ENCODE peak calls at places on chromosomes 2 and 18, in five cellular contexts. V, W, E, B and N are unnamed samples.

GRCh38 chr2:39513641-39514094 is 76.6 kb upstream of the MAP4K3 start:
- DNase-seq in V (no peak), W (peak), E (peak), B (peak), N (no peak)

GRCh38 chr2:223856584-223856983 is 19.2 kb upstream of the AP1S3 start:
- DNase-seq in V (no peak), W (no peak), E (no peak), B (no peak), N (no peak)

GRCh38 chr18:7084080-7084765 is 33.4 kb downstream of the LAMA1 start:
- DNase-seq in V (no peak), W (no peak), E (no peak), B (peak), N (no peak)

GRCh38 chr2:163565192-163565591 is 170.6 kb downstream of the FIGN start:
- DNase-seq in V (no peak), W (no peak), E (no peak), B (no peak), N (no peak)

GRCh38 chr18:35478520-35479435 is 19.0 kb downstream of the INO80C start:
- DNase-seq in V (no peak), W (peak), E (no peak), B (peak), N (no peak)

GRCh38 chr2:220446106-220446712 is 818.8 kb downstream of the SLC4A3 start:
- DNase-seq in V (no peak), W (peak), E (no peak), B (no peak), N (no peak)

GRCh38 chr2:20384949-20385348 is 34.3 kb upstream of the PUM2 start:
- DNase-seq in V (no peak), W (no peak), E (no peak), B (no peak), N (no peak)

GRCh38 chr2:3355951-3356569 is 21.6 kb downstream of the EIPR1 start:
- DNase-seq in V (no peak), W (no peak), E (no peak), B (no peak), N (no peak)

GRCh38 chr2:44979581-44979980 is 29.7 kb downstream of the SIX2 start:
- DNase-seq in V (no peak), W (no peak), E (no peak), B (no peak), N (no peak)

GRCh38 chr2:85390941-85391669 is 19.1 kb downstream of the CAPG start:
- DNase-seq in V (peak), W (peak), E (peak), B (peak), N (no peak)

GRCh38 chr2:218813771-218814460 is 17.7 kb downstream of the PRKAG3 start:
- DNase-seq in V (no peak), W (no peak), E (no peak), B (no peak), N (no peak)

GRCh38 chr2:218814540-218815243 is 16.9 kb downstream of the PRKAG3 start:
- DNase-seq in V (no peak), W (no peak), E (no peak), B (no peak), N (no peak)

GRCh38 chr2:218811382-218811781 is 20.2 kb downstream of the PRKAG3 start:
- DNase-seq in V (no peak), W (peak), E (no peak), B (peak), N (no peak)

GRCh38 chr2:218812096-218812815 is 19.3 kb downstream of the PRKAG3 start:
- DNase-seq in V (no peak), W (no peak), E (no peak), B (no peak), N (no peak)

DNA sequence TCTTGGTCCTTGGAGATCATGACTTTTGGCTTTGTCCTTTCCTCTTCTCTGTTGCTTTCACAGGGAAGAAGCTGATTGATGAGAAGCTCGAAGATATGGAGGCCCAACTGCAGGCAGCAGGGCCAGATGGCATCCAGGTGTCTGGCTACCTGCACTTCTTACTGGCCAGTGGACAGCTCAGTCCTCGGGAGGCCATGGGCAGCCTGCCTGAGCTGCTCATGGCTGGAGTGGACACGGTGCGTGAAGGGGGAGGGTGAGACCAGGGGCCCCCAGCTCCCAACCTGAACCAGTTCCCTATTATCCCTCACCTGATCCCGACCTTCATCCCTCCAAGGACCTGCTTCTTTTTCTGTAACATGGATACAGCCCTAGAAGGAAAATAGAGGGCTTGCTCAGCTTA is 18.7 kb downstream of the PRKAG3 start:
- DNase-seq in V (no peak), W (no peak), E (no peak), B (no peak), N (no peak)
- H2BK12ac ChIP-seq in V (no peak), W (no peak), E (no peak), B (no peak), N (no peak)

DNA sequence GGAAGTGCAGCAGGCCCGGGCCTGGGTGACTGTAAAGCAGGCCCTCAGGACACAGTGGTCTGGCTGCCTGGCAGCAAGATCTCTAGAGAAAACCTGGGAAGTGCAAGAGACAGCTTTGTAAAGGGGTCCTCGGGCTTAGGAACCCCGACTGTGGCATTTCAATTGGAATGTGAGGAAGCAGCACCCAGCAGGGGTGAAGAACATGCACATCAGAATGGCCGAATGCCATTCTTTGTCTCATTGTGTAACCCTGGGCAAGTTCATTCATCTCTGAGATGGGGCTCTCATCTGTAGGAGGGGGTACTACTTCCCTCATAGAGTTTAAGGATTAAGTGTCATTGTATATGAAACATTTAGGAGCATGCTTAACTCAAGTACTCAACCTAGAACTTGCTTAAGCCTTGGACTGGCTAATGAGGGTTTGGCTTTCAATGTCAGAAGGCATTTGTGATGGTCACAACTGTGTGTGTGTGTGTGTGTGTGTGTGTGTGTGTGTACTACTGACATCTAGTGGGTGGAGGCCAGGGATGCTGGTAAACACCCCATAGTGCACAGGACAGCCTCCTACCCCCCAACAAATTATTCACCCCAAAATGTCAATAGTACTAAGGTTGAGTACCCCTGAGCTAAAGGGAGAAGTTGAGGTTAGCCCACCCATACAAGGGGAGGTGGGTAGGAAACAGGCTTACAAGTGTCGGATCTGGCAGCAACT is 29.3 kb downstream of the MEX3C start:
- DNase-seq in V (peak), W (no peak), E (peak), B (no peak), N (peak)
- H2BK12ac ChIP-seq in V (peak), W (no peak), E (no peak), B (no peak), N (no peak)

DNA sequence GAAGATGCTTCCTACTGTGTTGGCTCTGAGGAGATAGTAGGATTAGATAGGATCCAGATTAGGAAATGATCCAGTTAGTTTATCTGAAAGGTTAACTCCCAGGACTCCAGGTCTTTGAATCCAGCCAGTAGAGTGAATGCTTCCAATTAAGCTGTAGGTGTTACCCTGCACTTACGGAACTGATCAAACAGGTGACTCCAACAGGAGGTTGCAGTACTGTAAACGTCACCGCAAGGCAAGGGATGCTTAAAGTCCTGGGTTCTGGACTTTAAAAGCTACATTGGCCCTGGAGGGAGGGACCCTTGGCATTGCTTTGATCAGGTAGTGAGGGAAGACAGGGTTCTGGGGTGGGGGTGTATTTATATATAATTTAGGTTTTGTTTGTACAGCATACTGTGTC is 5.6 kb downstream of the LGALSL start:
- DNase-seq in V (no peak), W (no peak), E (no peak), B (no peak), N (no peak)
- H2BK12ac ChIP-seq in V (no peak), W (no peak), E (no peak), B (no peak), N (no peak)

GRCh38 chr18:23228102-23229051 is 93.1 kb downstream of the CABLES1 start:
- DNase-seq in V (no peak), W (no peak), E (no peak), B (peak), N (no peak)
- H2BK12ac ChIP-seq in V (no peak), W (no peak), E (no peak), B (no peak), N (no peak)

GRCh38 chr18:5424903-5425302 is 118.9 kb downstream of the EPB41L3 start:
- DNase-seq in V (no peak), W (peak), E (no peak), B (peak), N (no peak)

GRCh38 chr18:5420909-5421308 is 122.9 kb downstream of the EPB41L3 start:
- DNase-seq in V (no peak), W (no peak), E (no peak), B (no peak), N (no peak)

GRCh38 chr18:5419601-5420000 is 124.1 kb upstream of the ZBTB14 start:
- DNase-seq in V (no peak), W (no peak), E (no peak), B (no peak), N (no peak)

GRCh38 chr18:5422626-5423025 is 121.2 kb downstream of the EPB41L3 start:
- DNase-seq in V (no peak), W (no peak), E (no peak), B (no peak), N (no peak)

DNA sequence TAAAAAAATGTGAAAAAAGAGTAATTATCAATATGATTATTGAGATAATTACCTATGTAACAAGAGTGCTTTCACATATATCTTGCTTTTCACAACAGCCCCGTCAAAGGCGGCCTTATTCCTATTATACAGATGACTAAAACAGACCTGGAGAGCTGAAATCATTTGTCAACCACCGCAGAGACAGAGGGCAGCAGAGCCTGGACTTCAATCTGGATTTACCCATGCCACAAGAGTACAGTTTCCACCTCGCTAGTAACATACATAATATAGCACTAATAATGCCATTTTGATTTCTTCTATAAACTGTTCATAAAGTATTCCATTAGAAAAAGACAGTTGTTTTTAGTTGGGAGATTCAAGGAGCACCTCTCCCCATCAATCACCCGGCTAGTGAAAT is 121.8 kb downstream of the EPB41L3 start:
- DNase-seq in V (no peak), W (no peak), E (no peak), B (no peak), N (no peak)
- H2BK12ac ChIP-seq in V (no peak), W (no peak), E (no peak), B (no peak), N (no peak)

GRCh38 chr2:225140761-225141160 is 98.5 kb upstream of the DOCK10 start:
- DNase-seq in V (no peak), W (no peak), E (no peak), B (no peak), N (no peak)

GRCh38 chr2:225137971-225138370 is 95.7 kb upstream of the DOCK10 start:
- DNase-seq in V (no peak), W (no peak), E (no peak), B (no peak), N (no peak)

GRCh38 chr2:225131898-225132297 is 89.6 kb upstream of the DOCK10 start:
- DNase-seq in V (no peak), W (no peak), E (no peak), B (no peak), N (no peak)

GRCh38 chr2:225136552-225136951 is 94.3 kb upstream of the DOCK10 start:
- DNase-seq in V (no peak), W (no peak), E (no peak), B (no peak), N (no peak)
- H2BK12ac ChIP-seq in V (no peak), W (no peak), E (no peak), B (no peak), N (no peak)

GRCh38 chr2:144507441-144508161 is 12.3 kb downstream of the ZEB2 start:
- DNase-seq in V (no peak), W (no peak), E (no peak), B (no peak), N (no peak)
- H2BK12ac ChIP-seq in V (peak), W (no peak), E (no peak), B (no peak), N (no peak)